ENCODE peak calls at places on chromosomes 13 and 19, in seven cellular contexts. W, F, G, D, Q, A and C are unnamed samples.

GRCh38 chr19:17340871-17341357 is 3.6 kb downstream of the GTPBP3 start:
- DNase-seq in W (no peak), F (no peak), G (no peak), D (no peak), Q (no peak), A (no peak), C (no peak)

GRCh38 chr13:29619995-29620394 is 24.5 kb upstream of the SLC7A1 start:
- DNase-seq in W (no peak), F (peak; percentile 50), G (no peak), D (no peak), Q (no peak), A (no peak), C (no peak)

GRCh38 chr13:59208405-59209195 is 955.1 kb downstream of the DIAPH3 start:
- DNase-seq in W (no peak), F (no peak), G (no peak), D (no peak), Q (no peak), A (no peak), C (no peak)

GRCh38 chr19:47272448-47273312 is 2.0 kb upstream of the INAFM1 start:
- DNase-seq in W (peak; percentile 93), F (no peak), G (no peak), D (no peak), Q (peak; percentile 88), A (peak; percentile 32), C (no peak)

GRCh38 chr19:55101261-55101660 is 16.2 kb downstream of the PPP1R12C start:
- DNase-seq in W (no peak), F (no peak), G (no peak), D (no peak), Q (no peak), A (no peak), C (no peak)

GRCh38 chr13:43061496-43062280 is 38.3 kb downstream of the DNAJC15 start:
- DNase-seq in W (no peak), F (no peak), G (no peak), D (no peak), Q (no peak), A (no peak), C (peak; percentile 30)

GRCh38 chr13:22074403-22074802 is 403.5 kb downstream of the FGF9 start:
- DNase-seq in W (no peak), F (no peak), G (no peak), D (no peak), Q (no peak), A (no peak), C (no peak)

GRCh38 chr13:49627831-49628652 is at the start of gene ARL11:
- DNase-seq in W (no peak), F (no peak), G (peak; percentile 96), D (peak; percentile 31), Q (no peak), A (peak; percentile 45), C (peak; percentile 25)

GRCh38 chr19:13847033-13847899 is 29.7 kb upstream of the NANOS3 start:
- DNase-seq in W (peak; percentile 99), F (peak; percentile 91), G (peak; percentile 95), D (peak; percentile 98), Q (peak; percentile 98), A (peak; percentile 88), C (peak; percentile 90)
- H3K4me1 ChIP-seq in W (peaks cover 78% of the 10 kb centered on the region), F (peaks cover 41% of the 10 kb centered on the region), G (peaks cover 43% of the 10 kb centered on the region), D (peaks cover 63% of the 10 kb centered on the region), Q (peaks cover 90% of the 10 kb centered on the region), A (no peaks in the 10 kb centered on the region), C (peaks cover 27% of the 10 kb centered on the region)

GRCh38 chr19:4066176-4066606 is 508 bp downstream of the ZBTB7A start:
- DNase-seq in W (no peak), F (no peak), G (peak; percentile 94), D (no peak), Q (peak; percentile 88), A (no peak), C (no peak)

GRCh38 chr19:4064551-4065260 is 2.0 kb downstream of the ZBTB7A start:
- DNase-seq in W (no peak), F (no peak), G (peak; percentile 93), D (peak; percentile 75), Q (peak; percentile 84), A (no peak), C (no peak)

GRCh38 chr19:4066682-4067395 is at the start of gene ZBTB7A:
- DNase-seq in W (no peak), F (peak; percentile 61), G (peak; percentile 97), D (peak; percentile 90), Q (peak; percentile 95), A (peak; percentile 74), C (no peak)

GRCh38 chr19:4064073-4064550 is 2.6 kb downstream of the ZBTB7A start:
- DNase-seq in W (no peak), F (peak; percentile 37), G (no peak), D (peak; percentile 54), Q (no peak), A (no peak), C (no peak)

DNA sequence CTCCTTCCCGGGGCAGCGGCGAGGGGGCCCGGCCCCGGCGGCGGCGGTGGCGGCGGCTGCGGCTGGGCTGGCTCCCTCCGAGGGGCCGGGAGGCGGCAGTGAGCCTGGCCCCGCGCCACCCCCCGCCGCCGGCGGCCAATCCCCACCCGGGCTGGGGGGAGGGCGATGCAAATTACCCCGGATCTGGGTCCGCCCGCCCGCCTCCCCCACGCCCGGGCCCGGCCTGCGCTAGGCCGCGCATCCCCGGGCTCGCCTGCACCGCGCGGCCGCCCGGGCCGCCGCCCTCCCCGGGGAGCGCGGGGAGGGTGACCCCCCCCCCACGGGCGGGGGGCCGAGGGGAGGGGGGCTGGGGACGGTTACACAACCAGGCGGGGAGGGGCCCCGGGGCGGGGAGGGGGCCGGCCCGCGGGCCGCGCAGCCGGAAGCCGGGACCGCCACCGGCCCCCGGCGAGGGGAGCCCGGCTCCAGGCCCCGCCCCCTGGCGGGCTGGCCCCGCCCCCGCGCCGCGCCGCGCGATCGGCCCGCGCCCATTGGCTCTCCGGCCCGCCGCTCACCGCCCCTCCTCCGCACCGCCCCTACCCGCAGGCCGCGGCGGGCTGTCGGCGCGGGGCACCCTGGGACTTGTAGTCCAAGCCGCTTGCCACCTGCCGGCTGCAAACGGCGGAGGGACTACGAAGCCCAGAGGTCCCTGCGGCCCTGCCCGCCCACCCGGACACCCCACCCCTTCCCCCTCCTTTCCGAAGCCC is 1.1 kb downstream of the ZBTB7A start:
- DNase-seq in W (peak; percentile 99), F (peak; percentile 98), G (peak; percentile 98), D (peak; percentile 99), Q (peak; percentile 97), A (peak; percentile 91), C (peak; percentile 80)
- TF ChIP-seq CTCF in W (no peak), F (no peak), G (peak; percentile 40), D (no peak), Q (no peak), A (peak; percentile 40), C (no peak)

GRCh38 chr13:98420560-98421175 is 156.2 kb downstream of the STK24 start:
- DNase-seq in W (no peak), F (no peak), G (no peak), D (no peak), Q (no peak), A (no peak), C (no peak)
- H3K27ac ChIP-seq in W (no peak overlapping the region), F (no peak overlapping the region), G (no peak overlapping the region), D (no peak overlapping the region), Q (no peak overlapping the region), A (no peak overlapping the region), C (no peak overlapping the region)

DNA sequence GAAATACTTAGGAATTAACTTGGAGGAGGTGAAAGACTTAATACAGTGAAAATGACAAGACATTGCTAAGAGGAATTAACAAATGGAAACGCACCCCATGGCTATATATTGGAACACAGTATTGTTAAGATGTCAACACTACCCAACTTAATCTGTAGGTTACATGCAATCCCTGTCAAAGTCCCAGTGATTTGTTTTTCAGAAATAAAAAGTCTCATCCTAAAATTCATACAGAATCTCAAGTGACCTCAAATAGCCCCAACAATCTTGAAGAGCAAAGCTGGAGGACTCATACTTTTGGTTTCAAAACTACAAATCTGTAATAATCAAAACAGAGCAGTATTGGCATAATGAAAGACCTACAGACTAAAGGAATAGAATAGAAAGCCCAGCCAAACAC is 13.2 kb downstream of the ATP4B start:
- DNase-seq in W (no peak), F (no peak), G (no peak), D (no peak), Q (no peak), A (no peak), C (no peak)
- H3K4me1 ChIP-seq in W (peaks cover 7% of the 10 kb centered on the region), F (no peaks in the 10 kb centered on the region), G (peaks cover 4% of the 10 kb centered on the region), D (no peaks in the 10 kb centered on the region), Q (peaks cover 16% of the 10 kb centered on the region), A (no peaks in the 10 kb centered on the region), C (no peaks in the 10 kb centered on the region)

GRCh38 chr19:41691268-41691970 is 3.3 kb upstream of the CEACAM7 start:
- DNase-seq in W (peak; percentile 75), F (no peak), G (no peak), D (no peak), Q (no peak), A (no peak), C (no peak)
- TF ChIP-seq CTCF in W (peak; percentile 26), F (peak; percentile 48), G (peak; percentile 61), D (no peak), Q (peak; percentile 28), A (no peak), C (peak; percentile 66)

GRCh38 chr19:13169769-13170168 is 19.6 kb downstream of the IER2 start:
- DNase-seq in W (no peak), F (peak; percentile 65), G (no peak), D (peak; percentile 70), Q (no peak), A (no peak), C (no peak)
- H3K27ac ChIP-seq in W (no peak overlapping the region), F (peak overlapping the region; percentile 13), G (peak overlapping the region; percentile 94), D (peak overlapping the region; percentile 100), Q (peak overlapping the region; percentile 90), A (peak overlapping the region; percentile 38), C (peak overlapping the region; percentile 90)

GRCh38 chr19:38698225-38699026 is 45.8 kb downstream of the CAPN12 start:
- DNase-seq in W (no peak), F (no peak), G (no peak), D (no peak), Q (no peak), A (no peak), C (peak; percentile 13)

GRCh38 chr19:38695832-38696732 is 48.2 kb downstream of the CAPN12 start:
- DNase-seq in W (no peak), F (no peak), G (no peak), D (no peak), Q (no peak), A (no peak), C (no peak)

GRCh38 chr19:38696733-38697055 is 47.6 kb downstream of the CAPN12 start:
- DNase-seq in W (no peak), F (no peak), G (no peak), D (no peak), Q (no peak), A (no peak), C (no peak)

GRCh38 chr19:38697641-38698071 is 46.6 kb downstream of the CAPN12 start:
- DNase-seq in W (no peak), F (no peak), G (no peak), D (no peak), Q (no peak), A (no peak), C (no peak)

GRCh38 chr19:38697197-38697596 is 47.1 kb downstream of the CAPN12 start:
- DNase-seq in W (no peak), F (no peak), G (no peak), D (no peak), Q (no peak), A (no peak), C (no peak)
- H3K4me1 ChIP-seq in W (peaks cover 100% of the 10 kb centered on the region), F (peaks cover 29% of the 10 kb centered on the region), G (peaks cover 77% of the 10 kb centered on the region), D (peaks cover 80% of the 10 kb centered on the region), Q (peaks cover 100% of the 10 kb centered on the region), A (no peaks in the 10 kb centered on the region), C (peaks cover 47% of the 10 kb centered on the region)

GRCh38 chr19:19475845-19476828 is 39.2 kb downstream of the TSSK6 start:
- DNase-seq in W (no peak), F (no peak), G (no peak), D (no peak), Q (peak; percentile 64), A (no peak), C (no peak)
- TF ChIP-seq CTCF in W (peak; percentile 30), F (peak; percentile 43), G (peak; percentile 47), D (peak; percentile 37), Q (no peak), A (no peak), C (peak; percentile 62)

GRCh38 chr19:49716154-49716553 is 25.2 kb downstream of the CPT1C start:
- DNase-seq in W (no peak), F (no peak), G (no peak), D (no peak), Q (no peak), A (no peak), C (no peak)
- H3K27ac ChIP-seq in W (no peak overlapping the region), F (no peak overlapping the region), G (peak overlapping the region; percentile 92), D (no peak overlapping the region), Q (no peak overlapping the region), A (no peak overlapping the region), C (no peak overlapping the region)